ENCODE peak calls at places on chromosomes 4 and X, in six cellular contexts. B is AG10803, O is pancreas, R is WTC11, M is Calu3, Y is MCF 10A. K is an unnamed sample.

GRCh38 chr4:27148211-27148895 is 287.7 kb downstream of the STIM2 start:
- DNase-seq in M (no peak), Y (no peak), R (no peak), B (no peak), O (no peak), K (no peak)

GRCh38 chr4:69738872-69739271 is 21.5 kb downstream of the SULT1B1 start:
- DNase-seq in O (no peak), M (no peak), B (no peak), R (no peak), Y (peak; percentile 5), K (no peak)

GRCh38 chrX:132748268-132748667 is 210.2 kb downstream of the HS6ST2 start:
- DNase-seq in B (no peak), M (no peak), R (no peak), Y (no peak), O (no peak), K (no peak)

GRCh38 chr4:25656031-25656430 is 380 bp downstream of the SLC34A2 start:
- DNase-seq in M (no peak), O (no peak), R (no peak), Y (no peak), B (no peak), K (no peak)

GRCh38 chrX:14406225-14406624 is 123.1 kb upstream of the GLRA2 start:
- DNase-seq in R (no peak), Y (no peak), B (no peak), M (no peak), O (no peak), K (no peak)

GRCh38 chrX:7146703-7147430 is 645 bp upstream of the STS start:
- DNase-seq in M (peak; percentile 23), B (no peak), R (no peak), Y (peak; percentile 42), O (no peak), K (no peak)

GRCh38 chrX:18098704-18099103 is 122.0 kb downstream of the BEND2 start:
- DNase-seq in B (no peak), R (peak; percentile 32), O (no peak), M (no peak), Y (no peak), K (peak; percentile 17)

GRCh38 chrX:2767631-2768455 is 16.0 kb downstream of the XG start:
- DNase-seq in Y (peak; percentile 26), R (peak; percentile 20), B (peak; percentile 82), M (peak; percentile 28), O (no peak), K (no peak)

GRCh38 chr4:135371137-135371536 is 1169.5 kb upstream of the PABPC4L start:
- DNase-seq in Y (peak; percentile 12), M (no peak), R (peak; percentile 65), B (no peak), O (no peak), K (peak; percentile 22)

GRCh38 chr4:158169931-158170690 is 2.7 kb downstream of the GASK1B start:
- DNase-seq in R (no peak), B (peak; percentile 56), Y (no peak), O (no peak), M (no peak), K (no peak)

GRCh38 chrX:17635231-17635630 is 102.1 kb upstream of the SCML1 start:
- DNase-seq in R (peak; percentile 77), M (peak; percentile 85), B (no peak), O (peak; percentile 13), Y (no peak), K (peak; percentile 83)

GRCh38 chr4:167602157-167602556 is 367.9 kb upstream of the SPOCK3 start:
- DNase-seq in Y (no peak), R (no peak), O (no peak), M (no peak), B (no peak), K (no peak)

GRCh38 chr4:7837597-7838135 is 102.0 kb downstream of the AFAP1 start:
- DNase-seq in Y (no peak), O (no peak), R (no peak), B (no peak), M (no peak), K (no peak)

GRCh38 chr4:104677122-104677521 is 182.4 kb upstream of the CXXC4 start:
- DNase-seq in B (no peak), R (no peak), Y (no peak), O (peak; percentile 14), M (peak; percentile 3), K (no peak)
- TF ChIP-seq CTCF in B (no peak), R (no peak), Y (no peak), O (no peak), M (no peak), K (no peak)

GRCh38 chr4:15864771-15865566 is 73.6 kb downstream of the FGFBP1 start:
- DNase-seq in R (no peak), Y (no peak), B (peak; percentile 43), O (no peak), M (no peak), K (no peak)

GRCh38 chr4:15868816-15869413 is 69.6 kb downstream of the FGFBP1 start:
- DNase-seq in M (no peak), B (no peak), O (no peak), Y (no peak), R (no peak), K (no peak)

GRCh38 chr4:15870079-15870478 is 68.5 kb downstream of the FGFBP1 start:
- DNase-seq in R (no peak), M (no peak), B (no peak), Y (no peak), O (no peak), K (no peak)

GRCh38 chr4:15870921-15871664 is 67.4 kb downstream of the FGFBP1 start:
- DNase-seq in Y (no peak), M (no peak), B (no peak), R (no peak), O (no peak), K (no peak)

GRCh38 chr4:15868065-15868464 is 70.5 kb downstream of the FGFBP1 start:
- DNase-seq in O (no peak), B (no peak), Y (peak; percentile 39), R (no peak), M (no peak), K (no peak)
- TF ChIP-seq CTCF in O (no peak), B (no peak), Y (no peak), R (no peak), M (no peak), K (no peak)

GRCh38 chr4:85965529-85965928 is 394.3 kb downstream of the MAPK10 start:
- DNase-seq in R (no peak), Y (no peak), O (no peak), B (no peak), M (no peak), K (no peak)

GRCh38 chr4:85961887-85962286 is 398.0 kb downstream of the MAPK10 start:
- DNase-seq in O (no peak), Y (no peak), B (no peak), M (no peak), R (no peak), K (no peak)

GRCh38 chr4:85966308-85966882 is 393.5 kb downstream of the MAPK10 start:
- DNase-seq in M (no peak), O (no peak), Y (no peak), B (peak; percentile 55), R (no peak), K (no peak)

GRCh38 chr4:85963231-85963630 is 396.6 kb downstream of the MAPK10 start:
- DNase-seq in R (no peak), B (no peak), O (no peak), M (no peak), Y (no peak), K (no peak)

DNA sequence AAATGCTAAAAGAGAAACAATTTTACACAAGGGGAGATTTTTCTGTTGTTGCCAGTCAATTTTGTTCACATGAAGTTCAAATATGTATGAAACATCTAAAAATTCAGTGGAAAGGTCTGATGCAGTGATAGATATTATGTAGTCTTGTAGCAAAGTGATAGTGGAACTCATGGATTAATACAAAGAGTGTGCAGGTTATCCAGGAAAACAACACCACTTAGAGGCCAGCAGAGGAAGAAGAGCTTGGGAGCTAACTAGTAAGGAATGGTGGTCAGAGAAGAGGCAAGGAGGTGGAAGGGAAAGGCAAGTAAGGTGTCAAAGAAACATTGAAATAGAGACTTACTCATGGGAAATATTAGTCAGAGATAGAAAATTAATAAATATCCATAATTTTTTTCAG is 395.6 kb downstream of the MAPK10 start:
- DNase-seq in R (no peak), Y (peak; percentile 26), M (no peak), B (no peak), O (no peak), K (no peak)
- TF ChIP-seq CTCF in R (no peak), Y (no peak), M (no peak), B (peak; percentile 36), O (no peak), K (no peak)

GRCh38 chrX:78643106-78643505 is 16.0 kb downstream of the RTL3 start:
- DNase-seq in B (peak; percentile 53), R (no peak), M (no peak), Y (no peak), O (no peak), K (no peak)
- TF ChIP-seq CTCF in B (no peak), R (no peak), M (no peak), Y (no peak), O (no peak), K (no peak)